ENCODE peak calls at places on chromosomes 3 and 15, in four cellular contexts. A is Panc1, X is Peyer's patch, H is IMR-90. T is an unnamed sample. For H3K4me1 and H3K27me3, the result is how much of the 10 kb centered on the place peaks cover.

GRCh38 chr3:39189648-39190269 is 2.6 kb downstream of the XIRP1 start:
- DNase-seq in H (peak), A (no peak), X (peak), T (no peak)

GRCh38 chr15:84747423-84748273 is 744 bp upstream of the ZNF592 start:
- DNase-seq in A (no peak), X (peak), H (peak), T (peak)

GRCh38 chr3:45417949-45418847 is 29.8 kb downstream of the LARS2 start:
- DNase-seq in H (no peak), A (no peak), X (no peak), T (no peak)

GRCh38 chr3:50261505-50261904 is 7.4 kb upstream of the SEMA3B start:
- DNase-seq in H (no peak), A (no peak), X (no peak), T (no peak)

GRCh38 chr3:10855083-10855870 is 39.2 kb downstream of the SLC6A11 start:
- DNase-seq in H (no peak), A (no peak), X (no peak), T (no peak)

GRCh38 chr3:194808709-194809108 is 123.0 kb downstream of the FAM43A start:
- DNase-seq in X (no peak), A (no peak), H (peak), T (peak)

GRCh38 chr15:64010719-64011118 is 35.6 kb downstream of the DAPK2 start:
- DNase-seq in A (no peak), H (peak), X (peak), T (peak)

GRCh38 chr3:65922441-65922840 is 116.3 kb downstream of the MAGI1 start:
- DNase-seq in A (no peak), X (no peak), H (peak), T (peak)

GRCh38 chr3:72273615-72274014 is 488.7 kb upstream of the PROK2 start:
- DNase-seq in H (peak), A (no peak), X (no peak), T (no peak)

GRCh38 chr15:37877851-37878577 is 56.4 kb upstream of the TMCO5A start:
- DNase-seq in H (peak), A (no peak), X (no peak), T (peak)

GRCh38 chr3:146542179-146542578 is 2.2 kb downstream of the PLSCR1 start:
- DNase-seq in X (no peak), A (no peak), H (peak), T (no peak)

GRCh38 chr15:25248583-25249235 is 190.1 kb downstream of the UBE3A start:
- DNase-seq in A (no peak), X (no peak), H (no peak), T (no peak)

GRCh38 chr3:67593761-67594234 is 60.6 kb downstream of the SUCLG2 start:
- DNase-seq in X (no peak), H (peak), A (no peak), T (peak)

GRCh38 chr3:66036586-66037061 is 2.1 kb downstream of the MAGI1 start:
- DNase-seq in A (no peak), X (no peak), H (peak), T (no peak)

GRCh38 chr3:174685796-174686195 is 173.3 kb upstream of the NAALADL2 start:
- DNase-seq in X (no peak), A (no peak), H (no peak), T (no peak)

GRCh38 chr15:40877691-40878090 is 3.7 kb upstream of the RHOV start:
- DNase-seq in X (no peak), A (no peak), H (no peak), T (no peak)

GRCh38 chr15:48388017-48388936 is 57.0 kb downstream of the DUT start:
- DNase-seq in H (peak), A (no peak), X (no peak), T (no peak)

GRCh38 chr15:96334017-96334704 is 3.7 kb downstream of the NR2F2 start:
- DNase-seq in X (no peak), H (no peak), A (no peak), T (no peak)

GRCh38 chr3:159764211-159765024 is 224.2 kb upstream of the IL12A start:
- DNase-seq in H (peak), X (peak), A (peak), T (peak)

GRCh38 chr3:45551214-45552010 is 43.1 kb upstream of the LIMD1 start:
- DNase-seq in X (peak), H (peak), A (no peak), T (peak)

GRCh38 chr15:28130651-28131050 is 31.5 kb upstream of the OCA2 start:
- DNase-seq in A (no peak), X (no peak), H (no peak), T (no peak)

GRCh38 chr3:41881233-41881821 is 80.6 kb downstream of the ULK4 start:
- DNase-seq in H (peak), A (peak), X (no peak), T (peak)

GRCh38 chr3:23809840-23810341 is 4.1 kb downstream of the UBE2E1 start:
- DNase-seq in A (no peak), H (no peak), X (no peak), T (peak)

GRCh38 chr3:126540342-126540849 is 16.4 kb downstream of the CHST13 start:
- DNase-seq in X (peak), A (peak), H (peak), T (peak)

GRCh38 chr3:73848173-73848751 is 223.5 kb upstream of the PDZRN3 start:
- DNase-seq in X (no peak), A (no peak), H (peak), T (no peak)

GRCh38 chr15:59298255-59298856 is 74.3 kb downstream of the MYO1E start:
- DNase-seq in A (no peak), H (peak), X (no peak), T (peak)

GRCh38 chr3:106678657-106679390 is 698.4 kb upstream of the CCDC54 start:
- DNase-seq in X (no peak), H (no peak), A (no peak), T (no peak)

GRCh38 chr3:104987859-104988258 is 378.9 kb upstream of the ALCAM start:
- DNase-seq in X (no peak), H (no peak), A (no peak), T (no peak)
- TF ChIP-seq CTCF in X (no peak), H (no peak), A (no peak), T (peak)

DNA sequence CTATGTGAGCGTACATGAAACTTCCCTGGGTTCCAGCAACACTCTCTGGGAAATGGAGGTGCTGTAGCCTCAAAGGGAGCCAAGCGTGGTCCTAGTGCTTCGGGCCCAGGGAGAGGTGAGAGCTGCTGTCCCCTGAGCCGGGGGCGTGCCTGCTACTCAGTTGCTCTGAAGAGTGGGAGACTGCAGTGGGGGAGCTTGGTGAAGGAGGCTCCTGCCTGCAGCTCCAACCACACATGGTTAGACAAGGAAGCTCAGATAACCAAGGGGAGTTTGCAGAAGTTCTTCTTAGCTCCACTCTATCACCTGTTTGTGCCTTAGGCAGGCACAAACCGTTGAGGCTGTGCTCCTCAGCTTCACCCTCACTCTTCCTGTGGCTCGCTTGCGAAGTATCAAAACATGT is 53.6 kb upstream of the TRPM1 start:
- DNase-seq in H (no peak), A (no peak), X (no peak), T (no peak)
- H3K4me1 ChIP-seq in H (under half), A (under half), X (under half), T (under half)

GRCh38 chr15:69542028-69542427 is 89.4 kb downstream of the RPLP1 start:
- DNase-seq in X (no peak), A (no peak), H (no peak), T (no peak)

GRCh38 chr15:69544349-69545113 is 91.9 kb downstream of the RPLP1 start:
- DNase-seq in A (no peak), H (no peak), X (no peak), T (no peak)

GRCh38 chr15:69540622-69541021 is 88.0 kb downstream of the RPLP1 start:
- DNase-seq in X (no peak), A (no peak), H (no peak), T (no peak)

GRCh38 chr15:69546182-69546581 is 93.6 kb downstream of the RPLP1 start:
- DNase-seq in H (no peak), A (no peak), X (no peak), T (no peak)

DNA sequence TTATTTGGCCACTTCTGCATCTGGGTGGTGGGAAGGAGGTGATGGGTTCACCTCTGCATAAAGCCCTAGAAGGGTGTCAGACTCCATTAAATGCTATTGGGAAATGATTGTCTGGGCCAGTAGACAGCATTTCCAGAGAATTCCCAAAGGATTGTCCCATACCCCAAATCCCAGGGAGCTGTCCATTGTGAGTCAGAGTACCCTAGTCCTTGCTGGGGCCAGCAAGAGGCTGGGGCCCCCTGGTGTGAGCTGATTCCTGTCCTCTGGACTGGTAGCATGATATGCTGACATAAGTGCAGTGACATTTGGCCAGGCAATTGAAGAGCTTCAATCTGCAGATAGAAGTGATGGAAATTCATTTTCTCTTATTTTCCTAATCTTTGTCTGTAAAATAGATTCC is 91.1 kb downstream of the RPLP1 start:
- DNase-seq in H (no peak), X (no peak), A (no peak), T (no peak)
- H3K27me3 ChIP-seq in H (half or more), X (under half), A (under half), T (under half)

DNA sequence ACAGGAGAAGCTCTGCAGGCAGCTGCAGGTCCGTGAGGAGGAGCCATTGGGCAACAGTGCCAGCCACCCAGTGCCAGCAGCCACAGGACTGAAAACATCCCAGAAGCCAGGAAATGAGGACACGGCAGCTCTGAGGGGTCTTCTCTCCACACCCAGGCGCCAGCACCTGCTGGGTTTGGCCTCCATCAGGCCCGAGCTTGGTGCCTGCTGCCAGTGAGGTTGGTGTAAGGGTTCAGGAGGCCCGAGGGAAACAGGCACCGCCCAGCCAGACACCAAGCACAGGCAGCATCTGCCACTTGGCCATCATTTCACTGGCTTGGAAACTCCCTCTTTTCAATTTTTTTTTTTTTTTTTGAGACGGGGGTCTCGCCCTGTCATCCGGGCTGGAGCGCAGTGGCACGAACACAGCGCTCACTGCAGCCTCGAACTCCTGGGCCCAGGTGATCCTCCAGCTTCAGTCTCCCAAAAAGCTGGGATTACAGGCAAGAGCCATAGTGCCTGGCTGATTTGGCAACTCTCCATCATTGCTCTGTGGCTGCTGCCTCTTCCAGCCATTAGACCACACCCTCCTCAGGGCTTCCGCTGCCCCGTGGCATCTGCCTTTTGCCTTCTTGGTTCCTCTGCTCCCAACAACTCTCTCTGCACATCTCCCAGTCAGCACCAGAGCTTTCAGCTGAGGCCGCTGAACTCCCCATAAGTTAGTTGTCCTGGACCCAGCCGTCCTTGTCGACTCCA is 1.5 kb upstream of the ITIH3 start:
- DNase-seq in A (no peak), X (no peak), H (no peak), T (no peak)
- TF ChIP-seq CTCF in A (no peak), X (no peak), H (no peak), T (no peak)

DNA sequence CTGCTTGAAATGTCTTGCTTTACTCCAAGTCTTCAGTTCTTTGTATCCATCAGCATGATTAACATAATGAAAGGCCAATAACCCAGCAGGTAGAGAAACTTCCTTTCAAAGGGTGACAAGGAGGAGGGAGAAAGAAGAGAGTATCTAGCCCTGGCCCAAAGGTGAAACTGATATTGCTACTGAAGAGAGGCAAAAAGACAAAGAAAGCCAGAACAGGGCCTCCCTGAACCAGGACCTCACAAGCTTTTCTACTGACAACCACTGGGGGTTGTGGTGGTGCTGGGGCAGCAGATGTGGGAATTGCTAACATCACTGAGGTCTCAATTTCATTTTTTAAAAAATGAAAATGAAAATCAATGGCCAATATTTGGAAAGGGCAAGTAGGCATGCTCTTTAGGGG is 234.1 kb downstream of the RSL24D1 start:
- DNase-seq in X (no peak), H (no peak), A (no peak), T (no peak)
- H3K4me1 ChIP-seq in X (under half), H (under half), A (under half), T (under half)

GRCh38 chr3:3689601-3690375 is 109.4 kb upstream of the LRRN1 start:
- DNase-seq in H (no peak), X (no peak), A (no peak), T (no peak)
- H3K27me3 ChIP-seq in H (under half), X (under half), A (under half), T (under half)

GRCh38 chr3:15974647-15975046 is 176.9 kb upstream of the ANKRD28 start:
- DNase-seq in X (no peak), A (no peak), H (no peak), T (no peak)
- TF ChIP-seq CTCF in X (no peak), A (peak), H (no peak), T (peak)

DNA sequence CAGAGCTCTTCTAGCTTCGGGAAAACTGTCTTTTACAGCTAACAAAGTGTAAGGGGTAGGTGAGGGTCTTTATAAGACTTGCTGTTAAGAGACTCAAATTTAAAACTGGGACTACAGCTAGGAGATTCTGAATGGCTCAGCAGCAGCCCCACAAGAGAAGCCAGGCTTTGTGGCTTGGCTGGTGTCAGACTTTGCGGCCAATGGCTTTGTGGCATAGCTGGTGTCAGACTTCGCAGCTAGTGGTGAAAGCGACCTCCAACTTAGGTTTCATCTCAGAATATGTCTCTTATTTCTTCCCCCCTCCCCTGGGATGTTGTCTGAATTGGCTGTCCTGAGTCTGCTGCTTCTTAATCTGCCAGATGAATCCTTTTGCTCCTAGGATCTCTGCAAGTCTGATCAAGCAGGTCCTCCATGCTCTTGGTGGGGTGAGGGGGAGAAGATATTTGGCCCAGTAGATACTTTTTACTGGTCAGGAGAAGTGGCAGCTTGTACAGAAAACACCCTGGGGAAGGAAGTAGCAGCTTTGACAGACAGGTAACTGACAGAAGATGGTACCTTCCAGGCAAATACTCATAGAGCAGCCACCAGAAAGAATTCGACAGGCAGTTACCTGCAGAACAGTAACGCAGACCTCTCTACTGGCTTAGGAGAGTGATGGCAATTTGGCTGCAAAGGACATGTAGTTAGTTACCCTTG is 8.4 kb downstream of the BOC start:
- DNase-seq in X (no peak), A (no peak), H (no peak), T (peak)
- H3K4me1 ChIP-seq in X (under half), A (under half), H (under half), T (under half)

T was measured in foreskin keratinocyte.